ENCODE peak calls at places on chromosomes 6 and 20, in four cellular contexts. I is HCT116, J is SK-N-SH, W is H1. O is an unnamed sample.

GRCh38 chr20:49115565-49115964 is 69.5 kb downstream of the CSE1L start:
- DNase-seq in I (no peak), J (no peak), W (no peak), O (no peak)

GRCh38 chr6:97215157-97215769 is 67.8 kb downstream of the MMS22L start:
- DNase-seq in I (peak), J (peak), W (no peak), O (no peak)

GRCh38 chr20:22106308-22106938 is 401.0 kb downstream of the PAX1 start:
- DNase-seq in I (no peak), J (peak), W (no peak), O (peak)

GRCh38 chr6:127893541-127893940 is 7.3 kb downstream of the THEMIS start:
- DNase-seq in I (no peak), J (no peak), W (no peak), O (no peak)

GRCh38 chr6:97654674-97655073 is 371.7 kb upstream of the MMS22L start:
- DNase-seq in I (no peak), J (no peak), W (no peak), O (peak)

GRCh38 chr6:125009578-125009977 is 47.3 kb downstream of the RNF217 start:
- DNase-seq in I (no peak), J (no peak), W (no peak), O (no peak)

GRCh38 chr6:39803872-39804271 is 11.7 kb downstream of the DAAM2 start:
- DNase-seq in I (no peak), J (no peak), W (no peak), O (no peak)

GRCh38 chr6:119129968-119130484 is 51.6 kb upstream of the FAM184A start:
- DNase-seq in I (peak), J (peak), W (no peak), O (peak)

GRCh38 chr6:25369043-25369442 is 89.9 kb downstream of the CARMIL1 start:
- DNase-seq in I (no peak), J (no peak), W (no peak), O (no peak)

GRCh38 chr6:140398076-140398475 is 1023.6 kb upstream of the CITED2 start:
- DNase-seq in I (no peak), J (no peak), W (no peak), O (no peak)

GRCh38 chr6:116115781-116116180 is 10.2 kb downstream of the COL10A1 start:
- DNase-seq in I (no peak), J (no peak), W (no peak), O (no peak)

GRCh38 chr6:45470131-45470738 is 92.5 kb upstream of the SUPT3H start:
- DNase-seq in I (no peak), J (no peak), W (no peak), O (no peak)

GRCh38 chr6:37576336-37576737 is 76.6 kb upstream of the CCDC167 start:
- DNase-seq in I (peak), J (no peak), W (no peak), O (no peak)

GRCh38 chr20:32443386-32443974 is 85.3 kb downstream of the ASXL1 start:
- DNase-seq in I (no peak), J (no peak), W (no peak), O (no peak)

GRCh38 chr20:35088231-35088794 is 4.3 kb downstream of the TRPC4AP start:
- DNase-seq in I (no peak), J (no peak), W (no peak), O (no peak)

GRCh38 chr6:16243055-16243454 is 4.7 kb downstream of the GMPR start:
- DNase-seq in I (no peak), J (no peak), W (no peak), O (no peak)

GRCh38 chr6:52670502-52671409 is at the start of gene TMEM14A:
- DNase-seq in I (peak), J (peak), W (peak), O (peak)

GRCh38 chr6:23176883-23177282 is 607.5 kb downstream of the HDGFL1 start:
- DNase-seq in I (no peak), J (no peak), W (no peak), O (peak)

GRCh38 chr20:43911066-43911465 is 3.6 kb upstream of the TOX2 start:
- DNase-seq in I (peak), J (no peak), W (no peak), O (peak)

GRCh38 chr6:158011980-158012566 is 30.4 kb downstream of the SYNJ2 start:
- DNase-seq in I (no peak), J (no peak), W (no peak), O (no peak)

GRCh38 chr6:158008894-158009891 is 27.5 kb downstream of the SYNJ2 start:
- DNase-seq in I (no peak), J (peak), W (no peak), O (no peak)

GRCh38 chr6:158011478-158011920 is 29.8 kb downstream of the SYNJ2 start:
- DNase-seq in I (no peak), J (no peak), W (no peak), O (no peak)

GRCh38 chr6:158009935-158010585 is 28.4 kb downstream of the SYNJ2 start:
- DNase-seq in I (no peak), J (no peak), W (no peak), O (no peak)

GRCh38 chr6:158010591-158011477 is 29.2 kb downstream of the SYNJ2 start:
- DNase-seq in I (no peak), J (no peak), W (no peak), O (no peak)
- TF ChIP-seq JUND in I (no peak), J (no peak), W (no peak), O (no peak)

GRCh38 chr20:4625687-4626086 is 96.0 kb upstream of the PRND start:
- DNase-seq in I (no peak), J (no peak), W (no peak), O (no peak)

DNA sequence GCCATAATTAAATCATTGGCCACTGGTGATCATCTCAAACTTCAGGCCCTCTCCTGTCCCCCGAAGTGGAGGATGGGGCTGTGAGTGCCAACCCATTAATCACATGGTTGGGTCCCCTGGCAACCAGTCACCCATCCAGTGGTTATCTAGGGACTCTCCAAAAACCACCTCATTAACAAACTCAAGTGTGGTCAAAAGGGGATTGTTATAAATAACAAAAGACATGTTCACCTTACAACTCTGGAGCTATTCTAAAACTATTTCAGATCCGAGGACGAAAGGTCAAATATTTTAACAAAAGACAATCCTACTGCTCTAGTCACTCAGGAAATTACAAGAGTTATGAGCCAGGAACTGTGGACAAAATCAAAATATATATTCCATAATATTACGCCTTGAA is 95.5 kb upstream of the PRND start:
- DNase-seq in I (no peak), J (no peak), W (no peak), O (no peak)
- TF ChIP-seq JUND in I (no peak), J (no peak), W (no peak), O (no peak)

DNA sequence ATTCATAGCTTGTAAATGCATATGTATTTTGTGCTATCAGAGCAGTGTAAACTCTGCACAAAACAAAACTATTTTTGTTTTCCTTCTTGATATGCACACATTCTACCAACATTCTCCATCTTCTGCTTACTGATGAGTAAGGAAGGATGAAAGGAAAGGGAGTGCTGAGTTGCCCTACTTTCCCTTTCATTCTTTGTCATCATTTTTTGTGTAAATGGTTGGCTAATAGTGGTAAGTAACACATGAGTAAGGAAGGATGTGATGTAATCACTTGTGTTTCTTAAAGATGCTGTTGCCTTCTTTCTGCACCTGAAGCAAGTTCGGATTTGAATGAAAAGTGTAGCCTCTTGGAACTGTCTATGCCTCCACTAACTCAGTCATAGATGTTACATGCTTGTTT is 4.6 kb upstream of the REV3L start:
- DNase-seq in I (no peak), J (no peak), W (no peak), O (no peak)
- TF ChIP-seq JUND in I (no peak), J (no peak), W (no peak), O (no peak)

DNA sequence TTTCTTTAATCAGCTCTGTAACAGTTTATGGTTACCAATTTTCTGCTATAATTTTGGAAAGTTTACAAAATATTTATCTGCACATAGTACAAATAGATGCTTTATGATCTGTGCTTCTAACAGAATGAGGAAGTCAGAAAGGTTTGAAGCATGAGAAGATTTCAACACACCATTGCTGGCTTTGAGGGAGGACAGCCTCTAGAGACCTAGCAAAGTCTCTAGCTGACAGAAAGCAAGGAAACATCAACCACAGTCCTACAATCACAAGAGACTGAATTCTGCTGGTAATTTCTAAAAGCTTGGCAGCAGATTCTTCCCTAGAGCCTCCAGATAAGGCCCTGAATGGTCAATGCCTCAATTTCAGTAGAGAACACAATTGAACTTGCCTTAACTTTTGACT is 750.8 kb upstream of the SLC35B3 start:
- DNase-seq in I (no peak), J (no peak), W (no peak), O (no peak)
- TF ChIP-seq JUND in I (no peak), J (no peak), W (no peak), O (no peak)

GRCh38 chr6:107999341-107999740 is 41.3 kb upstream of the SEC63 start:
- DNase-seq in I (no peak), J (no peak), W (no peak), O (no peak)

GRCh38 chr6:108001696-108002231 is 43.8 kb upstream of the SEC63 start:
- DNase-seq in I (no peak), J (no peak), W (no peak), O (no peak)

GRCh38 chr6:108004861-108005260 is 46.9 kb upstream of the SEC63 start:
- DNase-seq in I (no peak), J (no peak), W (no peak), O (no peak)

GRCh38 chr6:108005961-108006360 is 48.0 kb upstream of the SEC63 start:
- DNase-seq in I (no peak), J (no peak), W (no peak), O (no peak)

GRCh38 chr6:108002365-108003221 is 44.6 kb upstream of the SEC63 start:
- DNase-seq in I (no peak), J (no peak), W (no peak), O (no peak)
- TF ChIP-seq JUND in I (no peak), J (no peak), W (no peak), O (no peak)

GRCh38 chr20:58309607-58310290 is at the start of gene RAB22A:
- DNase-seq in I (peak), J (peak), W (peak), O (peak)
- TF ChIP-seq JUND in I (no peak), J (no peak), W (no peak), O (no peak)

DNA sequence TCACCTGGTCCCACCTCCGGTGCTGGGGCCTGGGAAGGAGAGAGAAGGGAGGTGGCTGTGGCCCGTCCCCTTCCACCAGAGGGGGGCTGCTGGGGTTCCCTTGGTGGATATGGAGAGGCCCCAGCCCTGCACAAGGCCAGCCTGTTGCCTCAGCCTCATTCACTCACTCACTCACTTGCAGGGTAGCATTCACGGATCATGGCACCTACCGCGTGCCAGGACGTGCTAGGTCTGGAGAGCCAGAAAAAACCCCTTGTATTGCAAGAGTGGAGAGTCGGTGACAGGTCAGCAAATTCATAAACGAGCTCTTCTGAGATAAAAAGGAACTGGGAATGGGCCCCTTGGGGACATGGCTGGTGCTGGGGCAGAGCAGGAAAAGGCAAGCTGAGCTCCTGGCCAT is 6.4 kb upstream of the ZBTB46 start:
- DNase-seq in I (no peak), J (no peak), W (no peak), O (no peak)
- TF ChIP-seq JUND in I (no peak), J (no peak), W (no peak), O (no peak)

GRCh38 chr6:84728602-84729001 is 35.8 kb downstream of the TBX18 start:
- DNase-seq in I (peak), J (peak), W (no peak), O (no peak)
- TF ChIP-seq JUND in I (no peak), J (no peak), W (no peak), O (no peak)

GRCh38 chr20:53870426-53871199 is 199.8 kb downstream of the BCAS1 start:
- DNase-seq in I (no peak), J (no peak), W (no peak), O (no peak)
- TF ChIP-seq JUND in I (no peak), J (no peak), W (no peak), O (no peak)

GRCh38 chr6:11126876-11127275 is 15.4 kb upstream of the ERVFRD-1 start:
- DNase-seq in I (no peak), J (no peak), W (peak), O (no peak)

GRCh38 chr6:11120273-11121005 is 8.9 kb upstream of the ERVFRD-1 start:
- DNase-seq in I (no peak), J (no peak), W (no peak), O (no peak)

GRCh38 chr6:11123978-11124377 is 12.5 kb upstream of the ERVFRD-1 start:
- DNase-seq in I (no peak), J (no peak), W (no peak), O (no peak)

GRCh38 chr6:11122380-11122779 is 10.9 kb upstream of the ERVFRD-1 start:
- DNase-seq in I (no peak), J (no peak), W (no peak), O (no peak)

GRCh38 chr6:11121851-11122250 is 10.3 kb upstream of the ERVFRD-1 start:
- DNase-seq in I (no peak), J (no peak), W (no peak), O (no peak)
- TF ChIP-seq JUND in I (no peak), J (no peak), W (no peak), O (no peak)

O was measured in T47D.